ENCODE peak calls at places on chromosomes 13 and 19, in nine cellular contexts. One of them, this sample, is unnamed.

GRCh38 chr13:110108348-110109139 is 198.4 kb downstream of the COL4A1 start:
- DNase-seq in Calu3: peak
- DNase-seq in cardiac muscle cell: peak
- DNase-seq in uterus: peak
- DNase-seq in transverse colon: peak
- DNase-seq in body of pancreas: peak
- DNase-seq in esophagus muscularis mucosa: peak
- DNase-seq in AG09319: peak
- DNase-seq in progenitor cell of endocrine pancreas: peak
- DNase-seq in this sample: peak

GRCh38 chr13:88074794-88075509 is 403.8 kb downstream of the SLITRK5 start:
- DNase-seq in Calu3: no peak
- DNase-seq in cardiac muscle cell: no peak
- DNase-seq in uterus: no peak
- DNase-seq in transverse colon: no peak
- DNase-seq in body of pancreas: no peak
- DNase-seq in esophagus muscularis mucosa: no peak
- DNase-seq in AG09319: peak
- DNase-seq in progenitor cell of endocrine pancreas: no peak
- DNase-seq in this sample: no peak

GRCh38 chr19:1474011-1474764 is 4.8 kb downstream of the C19orf25 start:
- DNase-seq in Calu3: no peak
- DNase-seq in cardiac muscle cell: no peak
- DNase-seq in uterus: no peak
- DNase-seq in transverse colon: no peak
- DNase-seq in body of pancreas: no peak
- DNase-seq in esophagus muscularis mucosa: no peak
- DNase-seq in AG09319: no peak
- DNase-seq in progenitor cell of endocrine pancreas: no peak
- DNase-seq in this sample: no peak

GRCh38 chr19:13463296-13463695 is 43.0 kb downstream of the CACNA1A start:
- DNase-seq in Calu3: peak
- DNase-seq in cardiac muscle cell: peak
- DNase-seq in uterus: no peak
- DNase-seq in transverse colon: no peak
- DNase-seq in body of pancreas: no peak
- DNase-seq in esophagus muscularis mucosa: no peak
- DNase-seq in AG09319: no peak
- DNase-seq in progenitor cell of endocrine pancreas: peak
- DNase-seq in this sample: no peak

GRCh38 chr19:55384576-55385235 is 614 bp upstream of the TMEM238 start:
- DNase-seq in Calu3: peak
- DNase-seq in cardiac muscle cell: no peak
- DNase-seq in uterus: peak
- DNase-seq in transverse colon: peak
- DNase-seq in body of pancreas: no peak
- DNase-seq in esophagus muscularis mucosa: no peak
- DNase-seq in AG09319: no peak
- DNase-seq in progenitor cell of endocrine pancreas: no peak
- DNase-seq in this sample: no peak

GRCh38 chr13:98556968-98557591 is 19.8 kb downstream of the STK24 start:
- DNase-seq in Calu3: no peak
- DNase-seq in cardiac muscle cell: no peak
- DNase-seq in uterus: no peak
- DNase-seq in transverse colon: no peak
- DNase-seq in body of pancreas: no peak
- DNase-seq in esophagus muscularis mucosa: no peak
- DNase-seq in AG09319: no peak
- DNase-seq in progenitor cell of endocrine pancreas: no peak
- DNase-seq in this sample: no peak

GRCh38 chr13:34911159-34911558 is 30.9 kb upstream of the NBEA start:
- DNase-seq in Calu3: no peak
- DNase-seq in cardiac muscle cell: no peak
- DNase-seq in uterus: no peak
- DNase-seq in transverse colon: no peak
- DNase-seq in body of pancreas: no peak
- DNase-seq in esophagus muscularis mucosa: no peak
- DNase-seq in AG09319: no peak
- DNase-seq in progenitor cell of endocrine pancreas: no peak
- DNase-seq in this sample: no peak

GRCh38 chr19:33684550-33685303 is 63.0 kb downstream of the CHST8 start:
- DNase-seq in Calu3: no peak
- DNase-seq in cardiac muscle cell: no peak
- DNase-seq in uterus: no peak
- DNase-seq in transverse colon: no peak
- DNase-seq in body of pancreas: peak
- DNase-seq in esophagus muscularis mucosa: no peak
- DNase-seq in AG09319: no peak
- DNase-seq in progenitor cell of endocrine pancreas: no peak
- DNase-seq in this sample: no peak

GRCh38 chr19:788821-789472 is 8.3 kb upstream of the PTBP1 start:
- DNase-seq in Calu3: no peak
- DNase-seq in cardiac muscle cell: no peak
- DNase-seq in uterus: no peak
- DNase-seq in transverse colon: no peak
- DNase-seq in body of pancreas: no peak
- DNase-seq in esophagus muscularis mucosa: no peak
- DNase-seq in AG09319: no peak
- DNase-seq in progenitor cell of endocrine pancreas: no peak
- DNase-seq in this sample: no peak

GRCh38 chr13:51760592-51760991 is 43.4 kb downstream of the DHRS12 start:
- DNase-seq in Calu3: no peak
- DNase-seq in cardiac muscle cell: no peak
- DNase-seq in uterus: no peak
- DNase-seq in transverse colon: no peak
- DNase-seq in body of pancreas: no peak
- DNase-seq in esophagus muscularis mucosa: no peak
- DNase-seq in AG09319: no peak
- DNase-seq in progenitor cell of endocrine pancreas: no peak
- DNase-seq in this sample: no peak

GRCh38 chr13:33934343-33934742 is 116.4 kb downstream of the RFC3 start:
- DNase-seq in Calu3: no peak
- DNase-seq in cardiac muscle cell: no peak
- DNase-seq in uterus: no peak
- DNase-seq in transverse colon: no peak
- DNase-seq in body of pancreas: no peak
- DNase-seq in esophagus muscularis mucosa: no peak
- DNase-seq in AG09319: no peak
- DNase-seq in progenitor cell of endocrine pancreas: no peak
- DNase-seq in this sample: no peak

GRCh38 chr13:31214379-31214778 is 14.6 kb downstream of the B3GLCT start:
- DNase-seq in Calu3: no peak
- DNase-seq in cardiac muscle cell: peak
- DNase-seq in uterus: no peak
- DNase-seq in transverse colon: no peak
- DNase-seq in body of pancreas: no peak
- DNase-seq in esophagus muscularis mucosa: peak
- DNase-seq in AG09319: no peak
- DNase-seq in progenitor cell of endocrine pancreas: no peak
- DNase-seq in this sample: no peak

GRCh38 chr19:44579663-44580365 is 33.5 kb upstream of the IGSF23 start:
- DNase-seq in Calu3: no peak
- DNase-seq in cardiac muscle cell: no peak
- DNase-seq in uterus: no peak
- DNase-seq in transverse colon: no peak
- DNase-seq in body of pancreas: no peak
- DNase-seq in esophagus muscularis mucosa: no peak
- DNase-seq in AG09319: no peak
- DNase-seq in progenitor cell of endocrine pancreas: no peak
- DNase-seq in this sample: no peak

GRCh38 chr19:44585371-44586141 is 27.8 kb upstream of the IGSF23 start:
- DNase-seq in Calu3: no peak
- DNase-seq in cardiac muscle cell: no peak
- DNase-seq in uterus: no peak
- DNase-seq in transverse colon: no peak
- DNase-seq in body of pancreas: no peak
- DNase-seq in esophagus muscularis mucosa: no peak
- DNase-seq in AG09319: no peak
- DNase-seq in progenitor cell of endocrine pancreas: no peak
- DNase-seq in this sample: no peak

GRCh38 chr19:44581288-44581687 is 32.1 kb upstream of the IGSF23 start:
- DNase-seq in Calu3: no peak
- DNase-seq in cardiac muscle cell: no peak
- DNase-seq in uterus: no peak
- DNase-seq in transverse colon: no peak
- DNase-seq in body of pancreas: no peak
- DNase-seq in esophagus muscularis mucosa: no peak
- DNase-seq in AG09319: no peak
- DNase-seq in progenitor cell of endocrine pancreas: no peak
- DNase-seq in this sample: no peak

GRCh38 chr19:44580366-44580895 is 32.9 kb upstream of the IGSF23 start:
- DNase-seq in Calu3: no peak
- DNase-seq in cardiac muscle cell: no peak
- DNase-seq in uterus: no peak
- DNase-seq in transverse colon: peak
- DNase-seq in body of pancreas: no peak
- DNase-seq in esophagus muscularis mucosa: no peak
- DNase-seq in AG09319: no peak
- DNase-seq in progenitor cell of endocrine pancreas: no peak
- DNase-seq in this sample: no peak

GRCh38 chr19:44582581-44583265 is 30.6 kb upstream of the IGSF23 start:
- DNase-seq in Calu3: peak
- DNase-seq in cardiac muscle cell: peak
- DNase-seq in uterus: no peak
- DNase-seq in transverse colon: peak
- DNase-seq in body of pancreas: peak
- DNase-seq in esophagus muscularis mucosa: no peak
- DNase-seq in AG09319: no peak
- DNase-seq in progenitor cell of endocrine pancreas: no peak
- DNase-seq in this sample: no peak
- TF ChIP-seq CTCF in Calu3: peak
- TF ChIP-seq CTCF in cardiac muscle cell: peak
- TF ChIP-seq CTCF in uterus: no peak
- TF ChIP-seq CTCF in transverse colon: peak
- TF ChIP-seq CTCF in body of pancreas: peak
- TF ChIP-seq CTCF in esophagus muscularis mucosa: peak
- TF ChIP-seq CTCF in AG09319: peak
- TF ChIP-seq CTCF in progenitor cell of endocrine pancreas: peak
- TF ChIP-seq CTCF in this sample: peak

GRCh38 chr19:31128291-31128690 is 220.9 kb downstream of the TSHZ3 start:
- DNase-seq in Calu3: no peak
- DNase-seq in cardiac muscle cell: no peak
- DNase-seq in uterus: no peak
- DNase-seq in transverse colon: no peak
- DNase-seq in body of pancreas: no peak
- DNase-seq in esophagus muscularis mucosa: no peak
- DNase-seq in AG09319: no peak
- DNase-seq in progenitor cell of endocrine pancreas: no peak
- DNase-seq in this sample: no peak

GRCh38 chr19:31132753-31133110 is 216.5 kb downstream of the TSHZ3 start:
- DNase-seq in Calu3: no peak
- DNase-seq in cardiac muscle cell: no peak
- DNase-seq in uterus: no peak
- DNase-seq in transverse colon: no peak
- DNase-seq in body of pancreas: no peak
- DNase-seq in esophagus muscularis mucosa: no peak
- DNase-seq in AG09319: no peak
- DNase-seq in progenitor cell of endocrine pancreas: no peak
- DNase-seq in this sample: no peak

GRCh38 chr19:31125071-31125470 is 224.2 kb downstream of the TSHZ3 start:
- DNase-seq in Calu3: no peak
- DNase-seq in cardiac muscle cell: no peak
- DNase-seq in uterus: no peak
- DNase-seq in transverse colon: no peak
- DNase-seq in body of pancreas: no peak
- DNase-seq in esophagus muscularis mucosa: no peak
- DNase-seq in AG09319: no peak
- DNase-seq in progenitor cell of endocrine pancreas: no peak
- DNase-seq in this sample: no peak

GRCh38 chr19:31126236-31126635 is 223.0 kb downstream of the TSHZ3 start:
- DNase-seq in Calu3: no peak
- DNase-seq in cardiac muscle cell: no peak
- DNase-seq in uterus: no peak
- DNase-seq in transverse colon: no peak
- DNase-seq in body of pancreas: no peak
- DNase-seq in esophagus muscularis mucosa: no peak
- DNase-seq in AG09319: no peak
- DNase-seq in progenitor cell of endocrine pancreas: no peak
- DNase-seq in this sample: no peak

DNA sequence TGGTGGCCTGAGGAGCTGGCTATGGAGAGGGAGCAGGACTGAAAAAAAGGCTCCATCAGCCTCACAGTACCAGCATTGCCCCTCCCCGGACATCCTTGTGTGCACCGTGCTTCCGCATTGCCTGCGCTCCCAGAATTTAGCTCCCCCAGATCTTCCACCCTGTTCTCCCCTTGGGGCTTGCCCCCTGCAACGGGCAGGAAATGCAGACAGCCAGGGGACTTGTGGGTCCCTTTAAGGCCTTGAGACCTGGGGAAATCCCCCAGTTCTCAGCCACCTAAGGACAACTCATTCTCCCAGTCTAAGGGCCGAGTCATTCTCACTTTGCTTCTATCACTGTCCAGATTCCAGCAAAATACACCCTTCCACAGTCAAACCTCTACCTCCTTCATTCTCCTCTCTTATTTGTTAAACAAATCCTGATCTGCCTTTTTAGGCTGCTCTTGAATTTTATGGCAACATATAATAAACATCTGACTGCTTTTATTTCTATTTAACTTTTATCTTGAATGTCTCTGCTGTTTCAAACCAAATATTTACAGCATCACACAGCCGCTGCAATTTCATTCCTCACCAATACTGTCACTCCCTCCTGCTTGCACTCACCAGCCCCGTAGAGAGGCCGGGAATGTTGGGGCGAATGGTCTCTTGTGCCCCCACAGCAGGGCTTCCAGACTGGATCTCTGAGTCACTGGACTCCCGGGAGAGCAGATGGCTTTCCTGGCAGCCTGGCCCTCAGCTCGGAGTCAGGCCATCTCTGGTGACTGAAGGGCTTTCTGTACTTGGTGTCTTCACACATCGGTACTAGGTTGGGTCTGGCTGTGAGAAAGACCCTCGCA is 221.9 kb downstream of the TSHZ3 start:
- DNase-seq in Calu3: no peak
- DNase-seq in cardiac muscle cell: no peak
- DNase-seq in uterus: peak
- DNase-seq in transverse colon: peak
- DNase-seq in body of pancreas: no peak
- DNase-seq in esophagus muscularis mucosa: no peak
- DNase-seq in AG09319: peak
- DNase-seq in progenitor cell of endocrine pancreas: no peak
- DNase-seq in this sample: peak
- TF ChIP-seq CTCF in Calu3: no peak
- TF ChIP-seq CTCF in cardiac muscle cell: no peak
- TF ChIP-seq CTCF in uterus: no peak
- TF ChIP-seq CTCF in transverse colon: no peak
- TF ChIP-seq CTCF in body of pancreas: no peak
- TF ChIP-seq CTCF in esophagus muscularis mucosa: no peak
- TF ChIP-seq CTCF in AG09319: no peak
- TF ChIP-seq CTCF in progenitor cell of endocrine pancreas: no peak
- TF ChIP-seq CTCF in this sample: no peak

GRCh38 chr19:45439569-45440258 is 16.0 kb upstream of the ERCC1 start:
- DNase-seq in Calu3: peak
- DNase-seq in cardiac muscle cell: peak
- DNase-seq in uterus: peak
- DNase-seq in transverse colon: peak
- DNase-seq in body of pancreas: peak
- DNase-seq in esophagus muscularis mucosa: peak
- DNase-seq in AG09319: peak
- DNase-seq in progenitor cell of endocrine pancreas: peak
- DNase-seq in this sample: peak
- TF ChIP-seq CTCF in Calu3: peak
- TF ChIP-seq CTCF in cardiac muscle cell: peak
- TF ChIP-seq CTCF in uterus: peak
- TF ChIP-seq CTCF in transverse colon: peak
- TF ChIP-seq CTCF in body of pancreas: peak
- TF ChIP-seq CTCF in esophagus muscularis mucosa: peak
- TF ChIP-seq CTCF in AG09319: peak
- TF ChIP-seq CTCF in progenitor cell of endocrine pancreas: peak
- TF ChIP-seq CTCF in this sample: peak

GRCh38 chr19:20247016-20247683 is 80.1 kb downstream of the ZNF486 start:
- DNase-seq in Calu3: no peak
- DNase-seq in cardiac muscle cell: peak
- DNase-seq in uterus: peak
- DNase-seq in transverse colon: no peak
- DNase-seq in body of pancreas: peak
- DNase-seq in esophagus muscularis mucosa: no peak
- DNase-seq in AG09319: no peak
- DNase-seq in progenitor cell of endocrine pancreas: peak
- DNase-seq in this sample: no peak
- TF ChIP-seq CTCF in Calu3: no peak
- TF ChIP-seq CTCF in cardiac muscle cell: peak
- TF ChIP-seq CTCF in uterus: peak
- TF ChIP-seq CTCF in transverse colon: no peak
- TF ChIP-seq CTCF in body of pancreas: peak
- TF ChIP-seq CTCF in esophagus muscularis mucosa: peak
- TF ChIP-seq CTCF in AG09319: peak
- TF ChIP-seq CTCF in progenitor cell of endocrine pancreas: peak
- TF ChIP-seq CTCF in this sample: peak